ENCODE peak calls at places on chromosomes 1 and 21, in nine cellular contexts. N, Y, O, S, V, H, F, L and K are unnamed samples.

GRCh38 chr1:78892251-78892650 is 114.3 kb downstream of the ADGRL4 start:
- DNase-seq in N (no peak), Y (no peak), O (no peak), S (no peak), V (no peak), H (no peak), F (no peak), L (peak; percentile 61), K (no peak)

GRCh38 chr1:156845055-156845952 is 13.6 kb downstream of the INSRR start:
- DNase-seq in N (no peak), Y (no peak), O (no peak), S (no peak), V (no peak), H (no peak), F (no peak), L (no peak), K (no peak)

GRCh38 chr21:42358937-42359336 is 7.4 kb downstream of the TFF1 start:
- DNase-seq in N (no peak), Y (no peak), O (no peak), S (no peak), V (no peak), H (no peak), F (no peak), L (no peak), K (no peak)

GRCh38 chr1:214603819-214604252 is 841 bp downstream of the CENPF start:
- DNase-seq in N (peak; percentile 13), Y (peak; percentile 42), O (no peak), S (no peak), V (no peak), H (no peak), F (no peak), L (no peak), K (no peak)

GRCh38 chr1:226688852-226689251 is 50.2 kb downstream of the ITPKB start:
- DNase-seq in N (no peak), Y (no peak), O (no peak), S (no peak), V (no peak), H (no peak), F (no peak), L (no peak), K (no peak)

GRCh38 chr1:170471310-170471839 is 60.6 kb upstream of the GORAB start:
- DNase-seq in N (no peak), Y (no peak), O (no peak), S (no peak), V (no peak), H (no peak), F (no peak), L (peak; percentile 74), K (no peak)

GRCh38 chr1:119000371-119001180 is 12.4 kb upstream of the TBX15 start:
- DNase-seq in N (no peak), Y (no peak), O (no peak), S (no peak), V (no peak), H (no peak), F (no peak), L (no peak), K (no peak)

GRCh38 chr21:42587036-42587435 is 66.4 kb upstream of the PDE9A start:
- DNase-seq in N (no peak), Y (no peak), O (no peak), S (no peak), V (no peak), H (no peak), F (no peak), L (no peak), K (no peak)

GRCh38 chr21:28605138-28605537 is 387.5 kb downstream of the LTN1 start:
- DNase-seq in N (no peak), Y (no peak), O (no peak), S (no peak), V (no peak), H (no peak), F (no peak), L (no peak), K (no peak)

GRCh38 chr1:238916828-238917227 is 469.5 kb upstream of the CHRM3 start:
- DNase-seq in N (no peak), Y (no peak), O (no peak), S (no peak), V (no peak), H (no peak), F (no peak), L (no peak), K (no peak)

GRCh38 chr1:221753828-221754188 is 11.9 kb upstream of the DUSP10 start:
- DNase-seq in N (no peak), Y (no peak), O (no peak), S (no peak), V (no peak), H (no peak), F (no peak), L (no peak), K (no peak)

GRCh38 chr1:91749690-91750335 is 136.1 kb downstream of the TGFBR3 start:
- DNase-seq in N (no peak), Y (no peak), O (no peak), S (no peak), V (no peak), H (no peak), F (no peak), L (no peak), K (no peak)

GRCh38 chr21:15190837-15191236 is 126.0 kb upstream of the NRIP1 start:
- DNase-seq in N (no peak), Y (no peak), O (no peak), S (no peak), V (no peak), H (no peak), F (no peak), L (no peak), K (no peak)

GRCh38 chr1:70331962-70332361 is 22.6 kb downstream of the ANKRD13C start:
- DNase-seq in N (no peak), Y (no peak), O (no peak), S (no peak), V (no peak), H (no peak), F (no peak), L (no peak), K (no peak)

GRCh38 chr1:40633563-40634376 is 31.7 kb downstream of the RIMS3 start:
- DNase-seq in N (no peak), Y (no peak), O (no peak), S (no peak), V (no peak), H (no peak), F (no peak), L (no peak), K (no peak)

GRCh38 chr1:111577814-111578213 is 41.8 kb upstream of the RAP1A start:
- DNase-seq in N (no peak), Y (no peak), O (no peak), S (no peak), V (no peak), H (no peak), F (no peak), L (no peak), K (no peak)

GRCh38 chr1:5551274-5551966 is 440.8 kb downstream of the NPHP4 start:
- DNase-seq in N (peak; percentile 94), Y (peak; percentile 93), O (no peak), S (no peak), V (no peak), H (no peak), F (no peak), L (no peak), K (peak; percentile 15)

GRCh38 chr1:23013657-23014056 is 2.0 kb downstream of the TEX46 start:
- DNase-seq in N (no peak), Y (peak; percentile 73), O (no peak), S (no peak), V (no peak), H (no peak), F (peak; percentile 88), L (no peak), K (peak; percentile 32)

GRCh38 chr1:151852733-151853132 is 779 bp downstream of the THEM5 start:
- DNase-seq in N (no peak), Y (no peak), O (no peak), S (no peak), V (no peak), H (no peak), F (no peak), L (no peak), K (no peak)

GRCh38 chr1:22388666-22389455 is 62.8 kb upstream of the ZBTB40 start:
- DNase-seq in N (no peak), Y (no peak), O (no peak), S (no peak), V (no peak), H (no peak), F (no peak), L (no peak), K (no peak)

GRCh38 chr1:245860681-245861552 is 646.2 kb downstream of the SMYD3 start:
- DNase-seq in N (no peak), Y (no peak), O (no peak), S (no peak), V (no peak), H (no peak), F (no peak), L (peak; percentile 71), K (no peak)

GRCh38 chr1:245365071-245365470 is 210.3 kb downstream of the KIF26B start:
- DNase-seq in N (no peak), Y (peak; percentile 59), O (no peak), S (no peak), V (no peak), H (no peak), F (no peak), L (no peak), K (no peak)